ENCODE peak calls at places on chromosomes 4 and X, in seven cellular contexts. B is caudate nucleus, S is mammary epithelial cell, W is tibial nerve, N is right cardiac atrium, R is HCT116, L is right lobe of liver. A is an unnamed sample.

GRCh38 chr4:78644744-78645330 is 93.3 kb downstream of the ANXA3 start:
- DNase-seq in N (peak), L (no peak), W (peak), R (peak), S (peak), B (no peak), A (no peak)

GRCh38 chr4:147591048-147591577 is 26.1 kb upstream of the TMEM184C start:
- DNase-seq in S (no peak), N (no peak), B (no peak), R (no peak), W (no peak), L (no peak), A (no peak)

GRCh38 chr4:185113340-185113739 is 29.7 kb upstream of the SLC25A4 start:
- DNase-seq in R (no peak), B (no peak), N (no peak), S (no peak), W (no peak), L (no peak), A (no peak)

GRCh38 chrX:77668391-77669237 is 117.4 kb downstream of the ATRX start:
- DNase-seq in N (no peak), L (no peak), B (no peak), W (no peak), R (no peak), S (peak), A (no peak)

GRCh38 chr4:87375719-87376291 is 15.2 kb downstream of the HSD17B11 start:
- DNase-seq in S (peak), N (peak), R (peak), B (no peak), W (no peak), L (no peak), A (no peak)

GRCh38 chrX:19515615-19516105 is 352 bp upstream of the MAP3K15 start:
- DNase-seq in L (no peak), B (no peak), W (no peak), R (no peak), N (no peak), S (no peak), A (no peak)

GRCh38 chr4:102174800-102175199 is 170.5 kb downstream of the SLC39A8 start:
- DNase-seq in R (no peak), L (no peak), W (no peak), B (no peak), S (peak), N (no peak), A (no peak)

GRCh38 chr4:17166954-17167353 is 268.5 kb upstream of the LDB2 start:
- DNase-seq in B (no peak), R (no peak), L (no peak), N (peak), S (no peak), W (no peak), A (peak)

DNA sequence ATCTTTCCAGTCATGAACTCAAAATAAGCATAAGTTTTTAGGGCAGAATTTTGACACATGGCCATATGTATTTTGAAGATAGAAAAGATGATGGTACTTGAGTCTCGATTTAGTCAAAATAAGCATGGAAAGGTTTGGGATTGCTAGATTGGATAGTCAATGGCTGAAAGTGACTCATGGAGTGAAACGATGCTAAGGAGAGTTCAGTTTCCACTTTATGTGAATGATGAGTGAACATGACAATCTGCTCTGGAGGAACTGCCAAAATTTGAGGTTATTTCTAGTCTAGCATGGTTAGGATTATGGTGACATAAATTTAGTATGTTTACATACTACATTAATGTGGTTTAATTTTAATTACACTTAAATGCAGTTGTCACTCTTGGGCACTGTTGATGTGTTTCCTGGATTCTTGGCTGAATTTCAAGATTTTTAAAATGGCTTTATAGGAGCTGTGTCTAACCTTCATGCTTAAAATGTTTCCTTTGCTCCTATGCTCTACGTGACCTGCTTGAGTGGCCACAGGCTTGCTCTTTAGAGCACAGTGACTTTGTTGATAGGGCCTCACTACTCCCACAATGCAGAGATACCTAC is 17.1 kb downstream of the DDX3X start:
- DNase-seq in R (no peak), L (no peak), N (no peak), B (no peak), S (no peak), W (no peak), A (no peak)
- H3K27ac ChIP-seq in R (no peak), L (no peak), N (no peak), B (no peak), S (no peak), W (no peak), A (no peak)

GRCh38 chr4:82431026-82431745 is 796 bp downstream of the ENOPH1 start:
- DNase-seq in B (no peak), R (no peak), L (peak), W (no peak), N (peak), S (peak), A (peak)

GRCh38 chr4:82432596-82432995 is 2.2 kb downstream of the ENOPH1 start:
- DNase-seq in L (no peak), W (no peak), N (no peak), R (no peak), B (no peak), S (no peak), A (no peak)

GRCh38 chr4:82433791-82434190 is 3.4 kb downstream of the ENOPH1 start:
- DNase-seq in R (no peak), N (no peak), L (no peak), S (no peak), W (no peak), B (no peak), A (no peak)

GRCh38 chr4:82430193-82431025 is at the start of the genes ENOPH1 and HNRNPDL:
- DNase-seq in B (peak), W (peak), L (peak), N (peak), R (peak), S (peak), A (peak)

GRCh38 chr4:82431831-82432230 is 1.4 kb downstream of the ENOPH1 start:
- DNase-seq in B (no peak), W (no peak), L (no peak), R (no peak), N (no peak), S (no peak), A (no peak)
- H3K27ac ChIP-seq in B (no peak), W (peak), L (no peak), R (no peak), N (no peak), S (peak), A (no peak)

GRCh38 chr4:148735432-148736155 is 293.4 kb upstream of the NR3C2 start:
- DNase-seq in L (no peak), B (no peak), R (no peak), S (peak), W (no peak), N (no peak), A (no peak)
- H3K27ac ChIP-seq in L (no peak), B (no peak), R (no peak), S (no peak), W (no peak), N (no peak), A (no peak)

GRCh38 chrX:72122621-72123275 is 9.0 kb downstream of the RTL5 start:
- DNase-seq in R (no peak), L (no peak), W (no peak), B (no peak), N (no peak), S (no peak), A (no peak)

GRCh38 chrX:72123471-72124185 is 8.1 kb downstream of the RTL5 start:
- DNase-seq in L (no peak), R (no peak), W (peak), N (peak), S (no peak), B (no peak), A (peak)

GRCh38 chrX:72126048-72126415 is 5.7 kb downstream of the RTL5 start:
- DNase-seq in S (peak), R (no peak), N (no peak), B (no peak), L (no peak), W (no peak), A (no peak)

GRCh38 chrX:72125331-72126047 is 6.2 kb downstream of the RTL5 start:
- DNase-seq in W (no peak), N (no peak), R (no peak), L (no peak), B (no peak), S (no peak), A (no peak)

DNA sequence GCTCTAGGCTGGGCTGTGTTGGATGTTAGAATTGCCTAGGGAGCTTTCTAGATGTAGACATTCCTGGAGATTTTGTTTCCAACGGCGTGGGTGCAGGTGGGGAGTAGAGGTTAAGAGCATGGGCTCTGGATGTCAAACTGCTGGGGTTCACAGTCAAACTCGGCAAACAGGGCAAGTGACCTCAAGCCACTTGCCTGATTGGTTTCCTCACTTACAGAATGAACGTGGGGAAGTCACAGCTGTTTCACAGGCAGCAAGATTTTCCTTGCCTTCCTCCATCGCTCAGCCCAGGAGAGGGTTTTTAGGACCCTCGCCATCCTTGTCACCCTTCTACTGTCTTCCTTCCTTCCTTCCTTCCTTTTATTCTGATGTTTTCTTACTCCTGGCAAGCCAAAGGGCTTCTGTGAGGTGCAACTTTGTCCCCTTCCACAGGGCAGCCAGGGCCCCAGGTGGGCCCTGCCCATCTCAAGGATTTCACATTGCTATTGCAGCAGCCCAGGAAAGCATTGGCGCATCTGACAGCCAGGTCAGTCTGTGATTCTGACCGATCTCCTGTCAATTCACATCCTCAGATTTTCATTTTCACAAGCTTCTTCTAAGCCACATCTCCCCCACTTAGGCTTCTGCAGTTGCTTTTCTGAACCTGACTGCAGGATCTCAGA is 7.0 kb downstream of the RTL5 start:
- DNase-seq in L (no peak), R (no peak), B (no peak), S (no peak), N (no peak), W (no peak), A (no peak)
- H3K27ac ChIP-seq in L (no peak), R (no peak), B (peak), S (no peak), N (peak), W (peak), A (peak)

GRCh38 chr4:36351082-36351666 is 69.8 kb downstream of the DTHD1 start:
- DNase-seq in R (peak), N (peak), W (peak), L (peak), B (no peak), S (peak), A (peak)
- H3K27ac ChIP-seq in R (no peak), N (no peak), W (no peak), L (no peak), B (no peak), S (no peak), A (no peak)